ENCODE peak calls at places on chromosomes 3 and 15, in five cellular contexts. D is fibroblast of pulmonary artery, U is dorsolateral prefrontal cortex, Q is osteoblast, Z is cardiac fibroblast. S is an unnamed sample.

GRCh38 chr3:32848215-32848614 is 30.4 kb downstream of the TRIM71 start:
- DNase-seq in D (no peak), U (no peak), Q (no peak), Z (no peak), S (no peak)

GRCh38 chr3:180802837-180803236 is 109.6 kb upstream of the FXR1 start:
- DNase-seq in D (peak), U (no peak), Q (no peak), Z (peak), S (no peak)

GRCh38 chr15:93241696-93242585 is 152.9 kb upstream of the RGMA start:
- DNase-seq in D (no peak), U (no peak), Q (no peak), Z (no peak), S (no peak)

GRCh38 chr3:149247025-149247710 is 25.5 kb upstream of the CP start:
- DNase-seq in D (peak), U (no peak), Q (no peak), Z (peak), S (no peak)

GRCh38 chr3:194269610-194270145 is 81.5 kb downstream of the CPN2 start:
- DNase-seq in D (peak), U (peak), Q (peak), Z (peak), S (no peak)

GRCh38 chr3:18868911-18869689 is 279.2 kb upstream of the KCNH8 start:
- DNase-seq in D (no peak), U (no peak), Q (no peak), Z (no peak), S (no peak)

GRCh38 chr15:84833447-84833846 is 16.3 kb downstream of the ALPK3 start:
- DNase-seq in D (peak), U (no peak), Q (no peak), Z (peak), S (no peak)

GRCh38 chr15:76976572-76977270 is 18.2 kb upstream of the PSTPIP1 start:
- DNase-seq in D (no peak), U (no peak), Q (no peak), Z (peak), S (no peak)

GRCh38 chr3:50632450-50632849 is 15.5 kb downstream of the MAPKAPK3 start:
- DNase-seq in D (no peak), U (no peak), Q (peak), Z (no peak), S (no peak)

GRCh38 chr15:78306176-78306774 is 6.9 kb upstream of the SKIC8 start:
- DNase-seq in D (peak), U (no peak), Q (no peak), Z (peak), S (no peak)

GRCh38 chr3:16788440-16789057 is 96.2 kb upstream of the PLCL2 start:
- DNase-seq in D (no peak), U (no peak), Q (no peak), Z (no peak), S (no peak)

GRCh38 chr15:60337069-60337468 is 60.7 kb downstream of the ANXA2 start:
- DNase-seq in D (no peak), U (no peak), Q (no peak), Z (no peak), S (no peak)

GRCh38 chr15:59222106-59222505 is 15.5 kb downstream of the LDHAL6B start:
- DNase-seq in D (peak), U (no peak), Q (peak), Z (peak), S (no peak)

GRCh38 chr3:194208701-194209100 is 72.8 kb downstream of the HES1 start:
- DNase-seq in D (no peak), U (no peak), Q (no peak), Z (no peak), S (no peak)

GRCh38 chr3:178255315-178255714 is 280.9 kb upstream of the KCNMB2 start:
- DNase-seq in D (peak), U (no peak), Q (no peak), Z (peak), S (no peak)

GRCh38 chr15:55357774-55358173 is 38.8 kb downstream of the PIGB start:
- DNase-seq in D (peak), U (no peak), Q (no peak), Z (peak), S (no peak)

GRCh38 chr3:193971268-193971751 is 164.6 kb upstream of the HES1 start:
- DNase-seq in D (no peak), U (no peak), Q (no peak), Z (peak), S (no peak)

GRCh38 chr3:30492581-30493192 is 113.7 kb upstream of the TGFBR2 start:
- DNase-seq in D (peak), U (no peak), Q (peak), Z (peak), S (no peak)

GRCh38 chr15:41647269-41647668 is 12.9 kb upstream of the MGA start:
- DNase-seq in D (no peak), U (no peak), Q (no peak), Z (no peak), S (no peak)

GRCh38 chr15:101121511-101122090 is 130.2 kb downstream of the CHSY1 start:
- DNase-seq in D (peak), U (no peak), Q (peak), Z (peak), S (peak)
- TF ChIP-seq CTCF in D (peak), U (peak), Q (peak), Z (peak), S (peak)

DNA sequence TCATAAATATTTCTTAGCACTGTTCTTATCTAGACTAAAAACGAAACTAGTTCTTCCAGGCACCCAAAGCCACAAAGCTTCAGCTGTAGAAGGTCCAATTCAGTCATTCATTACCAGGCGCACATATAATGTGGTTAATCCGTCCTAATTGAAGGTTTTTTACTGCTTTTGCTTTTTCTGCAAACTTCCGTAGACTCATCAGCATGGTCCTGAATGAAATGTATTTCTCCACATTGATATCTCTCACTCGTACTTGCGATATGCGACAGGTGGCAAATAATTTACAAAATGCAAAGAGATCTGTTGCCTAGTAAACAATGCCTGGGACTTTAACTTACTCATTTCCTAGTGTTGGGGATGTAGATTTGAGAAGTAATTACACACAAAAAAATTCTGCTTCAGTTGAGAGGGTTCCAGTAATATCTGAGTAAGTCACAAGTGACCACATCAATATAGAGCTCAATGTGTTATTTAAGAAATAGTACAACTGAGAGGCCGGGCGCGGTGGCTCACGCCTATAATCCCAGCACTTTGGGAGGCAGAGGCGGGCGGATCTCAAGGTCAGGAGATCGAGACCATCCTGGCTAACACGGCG is 75.0 kb upstream of the MBNL1 start:
- DNase-seq in D (no peak), U (no peak), Q (peak), Z (no peak), S (no peak)
- TF ChIP-seq CTCF in D (no peak), U (no peak), Q (no peak), Z (no peak), S (no peak)

DNA sequence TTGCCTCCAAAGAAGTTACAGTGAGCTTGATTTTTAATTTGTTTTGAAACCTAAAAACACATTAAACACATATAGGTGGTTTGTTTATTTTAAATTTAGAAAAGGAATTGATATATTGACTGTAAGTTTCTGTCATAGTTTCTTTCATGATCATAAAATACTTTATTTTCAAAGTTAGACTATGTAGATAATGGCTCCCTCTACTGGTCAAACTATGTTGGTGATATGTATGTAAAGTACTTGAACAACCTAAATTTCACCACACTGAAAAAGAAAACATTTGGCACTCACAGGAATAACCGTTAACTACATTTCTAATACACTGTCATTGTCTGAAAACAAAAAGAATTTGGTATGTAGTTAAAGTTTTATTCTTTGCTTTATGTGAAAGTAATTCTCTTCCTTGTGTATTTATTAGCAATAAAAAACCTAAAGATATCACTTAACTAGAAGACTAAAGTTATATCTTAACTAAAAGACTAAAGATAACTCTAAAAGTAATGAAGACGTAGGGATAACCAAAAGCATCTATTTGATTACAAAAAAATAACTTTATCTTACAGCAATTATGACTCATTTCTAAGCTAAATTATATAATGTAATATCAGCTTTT is 427.5 kb downstream of the VGLL3 start:
- DNase-seq in D (peak), U (no peak), Q (no peak), Z (peak), S (no peak)
- TF ChIP-seq CTCF in D (peak), U (peak), Q (peak), Z (peak), S (peak)

GRCh38 chr3:57434041-57434440 is 110.1 kb downstream of the DNAH12 start:
- DNase-seq in D (peak), U (no peak), Q (peak), Z (peak), S (no peak)
- TF ChIP-seq CTCF in D (peak), U (peak), Q (peak), Z (peak), S (peak)